ENCODE peak calls at places on chromosomes 11 and 22, in nine cellular contexts. One of them, this sample, is unnamed. For H3K36me3, the result is how much of the 10 kb centered on the place peaks cover.

GRCh38 chr11:46981429-46981828 is 44.9 kb downstream of the CSTPP1 start:
- DNase-seq in PC-9: no peak
- DNase-seq in small intestine: no peak
- DNase-seq in fibroblast of lung: no peak
- DNase-seq in K562: no peak
- DNase-seq in neural progenitor cell: no peak
- DNase-seq in thyroid gland: no peak
- DNase-seq in heart left ventricle: no peak
- DNase-seq in left ventricle myocardium inferior: no peak
- DNase-seq in this sample: no peak

GRCh38 chr11:102464859-102465500 is 12.4 kb upstream of the TMEM123 start:
- DNase-seq in small intestine: no peak
- DNase-seq in thyroid gland: no peak
- DNase-seq in neural progenitor cell: no peak
- DNase-seq in PC-9: no peak
- DNase-seq in K562: no peak
- DNase-seq in left ventricle myocardium inferior: no peak
- DNase-seq in fibroblast of lung: no peak
- DNase-seq in heart left ventricle: no peak
- DNase-seq in this sample: no peak

GRCh38 chr22:36722055-36722454 is 18.5 kb upstream of the CACNG2 start:
- DNase-seq in PC-9: no peak
- DNase-seq in left ventricle myocardium inferior: no peak
- DNase-seq in heart left ventricle: no peak
- DNase-seq in fibroblast of lung: no peak
- DNase-seq in small intestine: no peak
- DNase-seq in K562: no peak
- DNase-seq in neural progenitor cell: no peak
- DNase-seq in thyroid gland: no peak
- DNase-seq in this sample: no peak

GRCh38 chr11:122863704-122864326 is 18.7 kb upstream of the JHY start:
- DNase-seq in thyroid gland: peak
- DNase-seq in PC-9: peak
- DNase-seq in neural progenitor cell: peak
- DNase-seq in small intestine: peak
- DNase-seq in left ventricle myocardium inferior: peak
- DNase-seq in fibroblast of lung: peak
- DNase-seq in K562: peak
- DNase-seq in heart left ventricle: peak
- DNase-seq in this sample: peak

GRCh38 chr11:44315947-44316387 is 6.0 kb upstream of the ALX4 start:
- DNase-seq in thyroid gland: peak
- DNase-seq in fibroblast of lung: no peak
- DNase-seq in heart left ventricle: peak
- DNase-seq in neural progenitor cell: peak
- DNase-seq in PC-9: no peak
- DNase-seq in small intestine: no peak
- DNase-seq in K562: peak
- DNase-seq in left ventricle myocardium inferior: no peak
- DNase-seq in this sample: no peak

GRCh38 chr11:92739020-92739419 is 230.4 kb upstream of the MTNR1B start:
- DNase-seq in thyroid gland: no peak
- DNase-seq in PC-9: no peak
- DNase-seq in fibroblast of lung: peak
- DNase-seq in heart left ventricle: no peak
- DNase-seq in small intestine: no peak
- DNase-seq in neural progenitor cell: no peak
- DNase-seq in left ventricle myocardium inferior: no peak
- DNase-seq in K562: no peak
- DNase-seq in this sample: peak

GRCh38 chr11:63246045-63246444 is 2.6 kb upstream of the SLC22A25 start:
- DNase-seq in fibroblast of lung: no peak
- DNase-seq in thyroid gland: no peak
- DNase-seq in left ventricle myocardium inferior: no peak
- DNase-seq in K562: no peak
- DNase-seq in heart left ventricle: no peak
- DNase-seq in small intestine: no peak
- DNase-seq in neural progenitor cell: no peak
- DNase-seq in PC-9: no peak
- DNase-seq in this sample: no peak

GRCh38 chr11:46916669-46917108 is 1.7 kb downstream of the LRP4 start:
- DNase-seq in fibroblast of lung: peak
- DNase-seq in small intestine: peak
- DNase-seq in heart left ventricle: peak
- DNase-seq in left ventricle myocardium inferior: peak
- DNase-seq in neural progenitor cell: peak
- DNase-seq in PC-9: peak
- DNase-seq in K562: peak
- DNase-seq in thyroid gland: peak
- DNase-seq in this sample: peak

GRCh38 chr11:44623716-44624491 is 58.4 kb downstream of the CD82 start:
- DNase-seq in small intestine: no peak
- DNase-seq in thyroid gland: peak
- DNase-seq in heart left ventricle: no peak
- DNase-seq in PC-9: no peak
- DNase-seq in K562: no peak
- DNase-seq in left ventricle myocardium inferior: no peak
- DNase-seq in neural progenitor cell: no peak
- DNase-seq in fibroblast of lung: no peak
- DNase-seq in this sample: no peak

GRCh38 chr22:24928322-24928721 is 18.2 kb downstream of the LHFPL7 start:
- DNase-seq in heart left ventricle: no peak
- DNase-seq in small intestine: peak
- DNase-seq in fibroblast of lung: no peak
- DNase-seq in K562: no peak
- DNase-seq in thyroid gland: no peak
- DNase-seq in neural progenitor cell: no peak
- DNase-seq in left ventricle myocardium inferior: no peak
- DNase-seq in PC-9: no peak
- DNase-seq in this sample: no peak

GRCh38 chr11:72606362-72607100 is 67.7 kb downstream of the PDE2A start:
- DNase-seq in neural progenitor cell: no peak
- DNase-seq in fibroblast of lung: no peak
- DNase-seq in K562: no peak
- DNase-seq in PC-9: no peak
- DNase-seq in heart left ventricle: no peak
- DNase-seq in thyroid gland: no peak
- DNase-seq in left ventricle myocardium inferior: no peak
- DNase-seq in small intestine: no peak
- DNase-seq in this sample: no peak

GRCh38 chr22:29820941-29821789 is 16.9 kb downstream of the ASCC2 start:
- DNase-seq in neural progenitor cell: no peak
- DNase-seq in left ventricle myocardium inferior: peak
- DNase-seq in thyroid gland: peak
- DNase-seq in PC-9: peak
- DNase-seq in small intestine: peak
- DNase-seq in fibroblast of lung: peak
- DNase-seq in heart left ventricle: peak
- DNase-seq in K562: peak
- DNase-seq in this sample: peak

GRCh38 chr11:77442394-77443053 is 31.4 kb downstream of the PAK1 start:
- DNase-seq in PC-9: no peak
- DNase-seq in neural progenitor cell: no peak
- DNase-seq in K562: no peak
- DNase-seq in small intestine: no peak
- DNase-seq in left ventricle myocardium inferior: no peak
- DNase-seq in fibroblast of lung: no peak
- DNase-seq in heart left ventricle: no peak
- DNase-seq in thyroid gland: peak
- DNase-seq in this sample: no peak

GRCh38 chr11:117933930-117934329 is 4.7 kb upstream of the TMPRSS13 start:
- DNase-seq in fibroblast of lung: no peak
- DNase-seq in small intestine: no peak
- DNase-seq in K562: no peak
- DNase-seq in PC-9: no peak
- DNase-seq in thyroid gland: no peak
- DNase-seq in left ventricle myocardium inferior: no peak
- DNase-seq in heart left ventricle: no peak
- DNase-seq in neural progenitor cell: peak
- DNase-seq in this sample: no peak

GRCh38 chr11:66546966-66547661 is 411 bp downstream of the ACTN3 start:
- DNase-seq in K562: no peak
- DNase-seq in thyroid gland: no peak
- DNase-seq in left ventricle myocardium inferior: no peak
- DNase-seq in heart left ventricle: no peak
- DNase-seq in neural progenitor cell: peak
- DNase-seq in fibroblast of lung: no peak
- DNase-seq in PC-9: no peak
- DNase-seq in small intestine: no peak
- DNase-seq in this sample: no peak

GRCh38 chr11:102722804-102723203 is 1.9 kb downstream of the MMP8 start:
- DNase-seq in small intestine: no peak
- DNase-seq in neural progenitor cell: no peak
- DNase-seq in PC-9: no peak
- DNase-seq in heart left ventricle: no peak
- DNase-seq in K562: no peak
- DNase-seq in fibroblast of lung: no peak
- DNase-seq in left ventricle myocardium inferior: no peak
- DNase-seq in thyroid gland: no peak
- DNase-seq in this sample: no peak

DNA sequence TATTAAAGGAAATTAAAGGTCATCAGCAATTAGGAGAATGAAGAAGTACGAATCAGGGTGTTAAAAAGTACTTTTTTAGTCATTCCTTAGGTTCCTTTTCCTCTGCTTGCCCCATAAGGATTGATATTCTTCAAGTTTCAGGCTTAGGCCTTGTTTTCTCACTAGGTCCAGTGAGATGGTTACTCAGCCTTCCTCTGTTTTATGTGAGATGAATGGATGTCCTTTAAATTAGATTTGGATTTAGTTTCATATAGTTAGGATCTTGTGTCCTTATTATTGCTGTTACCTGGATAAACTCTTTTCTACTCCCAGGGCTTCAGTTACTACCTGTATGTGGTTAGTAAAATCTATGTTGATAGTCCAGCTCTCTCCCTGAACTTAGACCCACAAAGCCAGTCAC is 29.2 kb downstream of the FAR1 start:
- DNase-seq in PC-9: no peak
- DNase-seq in K562: peak
- DNase-seq in neural progenitor cell: no peak
- DNase-seq in small intestine: no peak
- DNase-seq in fibroblast of lung: no peak
- DNase-seq in heart left ventricle: no peak
- DNase-seq in left ventricle myocardium inferior: no peak
- DNase-seq in thyroid gland: no peak
- DNase-seq in this sample: no peak
- H3K36me3 ChIP-seq in PC-9: under half
- H3K36me3 ChIP-seq in K562: half or more
- H3K36me3 ChIP-seq in neural progenitor cell: under half
- H3K36me3 ChIP-seq in small intestine: under half
- H3K36me3 ChIP-seq in fibroblast of lung: under half
- H3K36me3 ChIP-seq in heart left ventricle: under half
- H3K36me3 ChIP-seq in left ventricle myocardium inferior: under half
- H3K36me3 ChIP-seq in thyroid gland: under half
- H3K36me3 ChIP-seq in this sample: under half

GRCh38 chr11:76152741-76153608 is 53.3 kb downstream of the WNT11 start:
- DNase-seq in fibroblast of lung: no peak
- DNase-seq in heart left ventricle: no peak
- DNase-seq in K562: no peak
- DNase-seq in small intestine: no peak
- DNase-seq in PC-9: no peak
- DNase-seq in thyroid gland: no peak
- DNase-seq in left ventricle myocardium inferior: no peak
- DNase-seq in neural progenitor cell: peak
- DNase-seq in this sample: no peak
- H3K4me3 ChIP-seq in fibroblast of lung: no peak
- H3K4me3 ChIP-seq in heart left ventricle: peak
- H3K4me3 ChIP-seq in K562: peak
- H3K4me3 ChIP-seq in small intestine: no peak
- H3K4me3 ChIP-seq in PC-9: peak
- H3K4me3 ChIP-seq in thyroid gland: no peak
- H3K4me3 ChIP-seq in left ventricle myocardium inferior: peak
- H3K4me3 ChIP-seq in neural progenitor cell: peak
- H3K4me3 ChIP-seq in this sample: no peak

DNA sequence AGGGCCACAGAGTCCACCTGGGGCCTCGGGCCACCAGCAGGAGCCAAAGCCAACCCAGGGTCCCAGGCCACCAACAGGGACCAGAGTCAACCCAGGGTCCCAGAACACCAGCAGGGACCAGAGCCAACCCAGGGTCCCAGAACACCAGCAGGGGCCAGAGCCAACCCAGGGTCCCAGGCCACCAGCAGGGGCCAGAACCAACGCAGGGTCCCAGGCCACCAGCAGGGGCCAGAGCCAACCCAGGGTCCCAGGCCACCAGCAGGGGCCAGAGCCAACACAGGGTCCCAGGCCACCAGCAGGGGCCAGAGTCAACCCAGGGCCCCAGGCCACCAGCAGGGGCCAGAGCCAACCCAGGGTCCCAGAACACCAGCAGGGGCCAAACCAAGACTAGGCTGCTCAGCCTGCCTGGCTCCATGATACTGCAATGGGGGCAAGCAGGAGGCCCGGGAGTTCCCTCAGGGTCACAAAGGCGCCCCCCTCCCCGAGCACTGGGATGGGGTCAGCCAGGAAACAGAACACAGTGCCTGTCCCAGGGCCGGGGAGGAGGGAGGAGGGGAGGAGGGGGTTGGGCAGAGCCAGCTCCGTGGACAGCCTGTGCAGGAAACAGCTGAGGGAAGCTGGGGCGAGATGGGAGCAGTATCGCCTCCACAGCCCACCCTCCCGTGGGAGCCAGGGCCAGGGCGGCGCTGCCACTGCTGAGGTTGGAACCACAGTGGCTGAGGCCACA is 62.0 kb upstream of the PRR5 start:
- DNase-seq in fibroblast of lung: no peak
- DNase-seq in small intestine: no peak
- DNase-seq in thyroid gland: peak
- DNase-seq in heart left ventricle: peak
- DNase-seq in neural progenitor cell: no peak
- DNase-seq in left ventricle myocardium inferior: no peak
- DNase-seq in PC-9: no peak
- DNase-seq in K562: no peak
- DNase-seq in this sample: no peak
- H3K36me3 ChIP-seq in fibroblast of lung: under half
- H3K36me3 ChIP-seq in small intestine: under half
- H3K36me3 ChIP-seq in thyroid gland: under half
- H3K36me3 ChIP-seq in heart left ventricle: under half
- H3K36me3 ChIP-seq in neural progenitor cell: under half
- H3K36me3 ChIP-seq in left ventricle myocardium inferior: under half
- H3K36me3 ChIP-seq in PC-9: under half
- H3K36me3 ChIP-seq in K562: under half
- H3K36me3 ChIP-seq in this sample: under half

DNA sequence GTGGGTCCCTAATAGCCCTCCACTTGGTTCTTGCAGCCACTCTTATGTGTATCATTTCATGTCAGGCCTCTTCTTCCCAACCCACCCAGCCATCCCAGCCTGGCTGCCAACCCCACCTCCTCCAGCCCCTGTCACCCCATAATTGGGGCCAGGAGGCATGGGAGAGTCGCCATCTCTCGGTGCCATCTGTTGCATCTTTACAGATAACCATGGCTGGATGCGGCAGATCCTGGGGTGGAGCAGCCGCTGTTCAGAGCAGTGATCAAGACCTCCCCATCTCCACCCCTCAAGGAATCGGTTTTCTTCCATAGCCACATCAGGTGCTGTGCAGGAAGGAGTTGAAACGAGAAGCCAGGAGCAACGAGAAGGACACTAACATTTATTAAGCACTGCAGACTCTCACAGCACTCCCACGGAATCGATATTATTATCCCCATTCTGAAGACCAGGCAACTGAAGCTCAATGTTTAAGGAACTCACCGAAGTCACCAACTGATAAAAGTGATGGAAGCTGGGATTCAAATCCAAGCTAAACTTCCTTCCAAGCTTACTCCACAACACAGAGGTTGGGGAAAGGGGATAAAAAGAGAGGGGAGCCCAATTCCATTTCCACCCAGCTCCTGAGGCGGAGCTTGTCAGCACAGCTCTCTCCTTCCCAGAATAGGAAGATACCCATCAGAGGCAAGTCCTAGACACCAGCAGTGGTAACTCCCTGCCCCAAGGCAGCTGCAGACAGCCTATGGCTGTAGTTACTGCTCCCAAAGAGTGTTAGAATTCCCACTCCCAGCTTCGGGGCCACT is 2.7 kb downstream of the SLC43A1 start:
- DNase-seq in PC-9: no peak
- DNase-seq in heart left ventricle: no peak
- DNase-seq in thyroid gland: no peak
- DNase-seq in neural progenitor cell: no peak
- DNase-seq in fibroblast of lung: no peak
- DNase-seq in K562: peak
- DNase-seq in left ventricle myocardium inferior: no peak
- DNase-seq in small intestine: no peak
- DNase-seq in this sample: no peak
- H3K4me3 ChIP-seq in PC-9: no peak
- H3K4me3 ChIP-seq in heart left ventricle: no peak
- H3K4me3 ChIP-seq in thyroid gland: no peak
- H3K4me3 ChIP-seq in neural progenitor cell: no peak
- H3K4me3 ChIP-seq in fibroblast of lung: no peak
- H3K4me3 ChIP-seq in K562: peak
- H3K4me3 ChIP-seq in left ventricle myocardium inferior: no peak
- H3K4me3 ChIP-seq in small intestine: no peak
- H3K4me3 ChIP-seq in this sample: no peak